ENCODE peak calls at places on chromosomes 5 and 9, in seven cellular contexts. T is A673, M is lower leg skin, U is OCI-LY7, N is cardiac fibroblast, O is GM23338, V is adipocyte. Z is an unnamed sample.

GRCh38 chr5:15234911-15235310 is 265.1 kb upstream of the FBXL7 start:
- DNase-seq in T (no peak), M (no peak), U (no peak), N (no peak), O (no peak), V (no peak), Z (no peak)

GRCh38 chr9:18849186-18849724 is 183.8 kb downstream of the SAXO1 start:
- DNase-seq in T (no peak), M (no peak), U (no peak), N (no peak), O (no peak), V (no peak), Z (no peak)

GRCh38 chr9:124045076-124045829 is 33.7 kb downstream of the LHX2 start:
- DNase-seq in T (peak), M (peak), U (no peak), N (peak), O (peak), V (peak), Z (no peak)

GRCh38 chr9:126420643-126421564 is 94.3 kb downstream of the MVB12B start:
- DNase-seq in T (no peak), M (no peak), U (no peak), N (no peak), O (no peak), V (peak), Z (no peak)

GRCh38 chr9:136385015-136385414 is 11.5 kb upstream of the CARD9 start:
- DNase-seq in T (no peak), M (no peak), U (no peak), N (no peak), O (no peak), V (no peak), Z (no peak)

GRCh38 chr9:71858102-71858798 is 52.7 kb downstream of the ABHD17B start:
- DNase-seq in T (no peak), M (no peak), U (no peak), N (no peak), O (no peak), V (no peak), Z (no peak)

GRCh38 chr9:108568093-108568492 is 287.7 kb downstream of the ACTL7B start:
- DNase-seq in T (no peak), M (peak), U (no peak), N (no peak), O (no peak), V (no peak), Z (no peak)

GRCh38 chr5:58457040-58457439 is 2.8 kb downstream of the PLK2 start:
- DNase-seq in T (no peak), M (no peak), U (no peak), N (peak), O (no peak), V (no peak), Z (no peak)

GRCh38 chr5:132687995-132688394 is 14.2 kb downstream of the IL4 start:
- DNase-seq in T (no peak), M (no peak), U (peak), N (no peak), O (no peak), V (no peak), Z (no peak)

GRCh38 chr9:114580609-114581193 is 6.9 kb upstream of the ATP6V1G1 start:
- DNase-seq in T (no peak), M (no peak), U (no peak), N (no peak), O (peak), V (no peak), Z (no peak)

GRCh38 chr5:128015978-128016377 is 67.6 kb upstream of the SLC12A2 start:
- DNase-seq in T (no peak), M (no peak), U (no peak), N (no peak), O (no peak), V (no peak), Z (no peak)

GRCh38 chr5:73233461-73234151 is 60.6 kb downstream of the TMEM174 start:
- DNase-seq in T (no peak), M (no peak), U (no peak), N (no peak), O (peak), V (peak), Z (no peak)

GRCh38 chr5:43555895-43556606 is 826 bp downstream of the PAIP1 start:
- DNase-seq in T (peak), M (peak), U (peak), N (peak), O (peak), V (peak), Z (no peak)

GRCh38 chr9:3880851-3881250 is 355.1 kb upstream of the RFX3 start:
- DNase-seq in T (no peak), M (no peak), U (no peak), N (peak), O (no peak), V (peak), Z (peak)

GRCh38 chr9:124483481-124483880 is 23.7 kb downstream of the NR5A1 start:
- DNase-seq in T (no peak), M (no peak), U (no peak), N (no peak), O (no peak), V (no peak), Z (no peak)

GRCh38 chr5:15286659-15287058 is 213.3 kb upstream of the FBXL7 start:
- DNase-seq in T (no peak), M (no peak), U (no peak), N (no peak), O (peak), V (peak), Z (no peak)

GRCh38 chr5:179610903-179611265 is 12.6 kb downstream of the HNRNPH1 start:
- DNase-seq in T (no peak), M (no peak), U (no peak), N (no peak), O (no peak), V (no peak), Z (no peak)

GRCh38 chr9:92506184-92506857 is 24.0 kb upstream of the ASPN start:
- DNase-seq in T (peak), M (peak), U (no peak), N (peak), O (no peak), V (peak), Z (peak)

GRCh38 chr5:94941113-94941765 is 322.8 kb downstream of the SLF1 start:
- DNase-seq in T (no peak), M (no peak), U (no peak), N (no peak), O (peak), V (no peak), Z (no peak)

GRCh38 chr5:132226516-132227234 is 978 bp downstream of the P4HA2 start:
- DNase-seq in T (no peak), M (no peak), U (no peak), N (peak), O (peak), V (peak), Z (no peak)

GRCh38 chr9:468766-469496 is 254.3 kb downstream of the DOCK8 start:
- DNase-seq in T (no peak), M (no peak), U (peak), N (peak), O (no peak), V (no peak), Z (no peak)

GRCh38 chr9:21872696-21873095 is 70.3 kb downstream of the MTAP start:
- DNase-seq in T (peak), M (no peak), U (no peak), N (no peak), O (no peak), V (no peak), Z (no peak)
- H3K4me3 ChIP-seq in T (no peak), M (no peak), U (no peak), N (no peak), O (no peak), V (no peak), Z (no peak)

GRCh38 chr9:133384736-133385321 is 8.7 kb downstream of the STKLD1 start:
- DNase-seq in T (no peak), M (no peak), U (no peak), N (no peak), O (no peak), V (no peak), Z (no peak)
- H3K4me3 ChIP-seq in T (no peak), M (no peak), U (no peak), N (no peak), O (no peak), V (no peak), Z (no peak)

GRCh38 chr5:141486091-141486490 is 1.3 kb downstream of the PCDHGC4 start:
- DNase-seq in T (no peak), M (no peak), U (no peak), N (no peak), O (no peak), V (no peak), Z (no peak)

GRCh38 chr5:141484499-141485304 is at the start of gene PCDHGC4:
- DNase-seq in T (no peak), M (no peak), U (peak), N (no peak), O (peak), V (no peak), Z (no peak)

GRCh38 chr5:141485305-141486055 is 650 bp downstream of the PCDHGC4 start:
- DNase-seq in T (no peak), M (no peak), U (no peak), N (no peak), O (no peak), V (no peak), Z (no peak)

GRCh38 chr5:141487131-141487530 is 1.8 kb upstream of the PCDHGC5 start:
- DNase-seq in T (no peak), M (no peak), U (no peak), N (no peak), O (no peak), V (no peak), Z (no peak)

DNA sequence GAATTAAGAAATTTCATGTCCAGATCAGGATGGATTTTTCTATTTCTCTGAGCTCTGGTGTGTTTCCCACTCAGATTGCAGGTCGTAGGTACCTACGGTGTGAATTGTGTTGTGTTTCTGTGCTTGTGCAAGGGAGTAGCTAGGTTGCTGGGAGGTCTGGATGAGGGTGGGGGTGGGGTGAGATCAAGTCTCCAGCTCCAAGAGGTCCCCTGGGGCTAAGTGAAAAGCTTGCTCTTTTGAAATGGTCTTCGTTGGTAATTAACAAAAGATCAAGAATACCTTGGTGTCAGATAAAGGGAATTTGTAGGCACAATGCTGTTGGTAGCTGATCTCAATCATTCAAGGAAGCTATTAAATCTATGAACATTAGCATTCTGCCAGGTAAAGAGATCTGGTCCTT is 988 bp upstream of the PCDHGC4 start:
- DNase-seq in T (no peak), M (no peak), U (no peak), N (no peak), O (peak), V (no peak), Z (no peak)
- H3K4me3 ChIP-seq in T (no peak), M (no peak), U (peak), N (no peak), O (peak), V (no peak), Z (no peak)

GRCh38 chr9:133702798-133703570 is 35.2 kb downstream of the SARDH start:
- DNase-seq in T (no peak), M (no peak), U (peak), N (no peak), O (peak), V (no peak), Z (no peak)
- H3K4me3 ChIP-seq in T (no peak), M (no peak), U (peak), N (no peak), O (no peak), V (peak), Z (no peak)

GRCh38 chr5:140356878-140357730 is 2.9 kb upstream of the SLC4A9 start:
- DNase-seq in T (no peak), M (no peak), U (no peak), N (no peak), O (no peak), V (no peak), Z (no peak)
- H3K4me3 ChIP-seq in T (no peak), M (no peak), U (no peak), N (no peak), O (no peak), V (no peak), Z (no peak)

GRCh38 chr5:35242695-35243258 is 12.5 kb upstream of the PRLR start:
- DNase-seq in T (no peak), M (no peak), U (no peak), N (no peak), O (no peak), V (no peak), Z (no peak)
- H3K4me3 ChIP-seq in T (no peak), M (no peak), U (no peak), N (no peak), O (no peak), V (no peak), Z (no peak)

DNA sequence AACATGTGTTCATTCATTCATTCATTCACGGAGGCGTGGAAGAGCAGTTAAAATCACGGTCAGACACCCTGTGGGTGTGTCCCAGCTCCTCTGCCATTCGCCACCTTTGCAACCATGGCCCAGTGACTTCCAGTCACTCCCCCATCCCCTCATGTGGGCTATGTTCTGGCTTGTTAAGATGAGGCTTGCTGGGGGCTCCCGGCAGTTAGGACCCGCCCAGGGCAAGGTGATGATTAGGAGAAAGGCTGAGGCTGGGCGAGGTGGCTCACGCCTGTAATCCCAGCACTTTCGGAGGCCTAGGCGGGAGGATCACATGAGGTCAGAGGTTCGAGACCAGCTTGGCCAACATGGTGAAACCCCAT is 24.9 kb upstream of the PTGES start:
- DNase-seq in T (no peak), M (no peak), U (no peak), N (no peak), O (no peak), V (no peak), Z (no peak)
- H3K4me3 ChIP-seq in T (no peak), M (no peak), U (no peak), N (no peak), O (no peak), V (peak), Z (no peak)

GRCh38 chr5:113614191-113614590 is 100.7 kb downstream of the YTHDC2 start:
- DNase-seq in T (no peak), M (no peak), U (no peak), N (no peak), O (no peak), V (no peak), Z (no peak)

GRCh38 chr5:113615708-113616107 is 102.2 kb downstream of the YTHDC2 start:
- DNase-seq in T (no peak), M (no peak), U (no peak), N (peak), O (no peak), V (no peak), Z (no peak)

GRCh38 chr5:113608113-113608551 is 94.6 kb downstream of the YTHDC2 start:
- DNase-seq in T (peak), M (no peak), U (no peak), N (peak), O (no peak), V (no peak), Z (no peak)

GRCh38 chr5:113607361-113607760 is 93.9 kb downstream of the YTHDC2 start:
- DNase-seq in T (no peak), M (no peak), U (no peak), N (no peak), O (no peak), V (no peak), Z (no peak)

DNA sequence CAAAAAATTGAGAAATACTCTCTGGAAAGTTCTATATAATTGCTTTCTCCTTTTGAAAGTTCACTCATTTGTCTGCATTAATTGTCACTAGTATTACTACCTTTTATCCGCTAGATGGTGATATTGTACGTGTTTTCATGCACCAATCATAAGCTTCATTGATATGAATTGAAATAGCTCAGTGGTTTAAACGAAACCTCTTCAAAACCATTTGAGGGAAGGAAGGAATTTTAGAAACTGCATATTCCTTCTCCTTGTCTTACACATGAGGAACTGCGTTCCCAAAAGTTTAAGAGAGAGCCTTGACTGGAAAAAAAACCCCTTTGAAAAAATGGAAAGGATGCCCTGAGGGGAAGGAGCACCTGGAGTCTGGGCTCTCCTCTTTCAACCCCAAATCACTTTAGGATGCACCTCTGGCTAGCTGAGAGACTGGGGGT is 98.6 kb downstream of the YTHDC2 start:
- DNase-seq in T (peak), M (no peak), U (peak), N (peak), O (peak), V (peak), Z (no peak)
- H3K4me3 ChIP-seq in T (no peak), M (no peak), U (no peak), N (no peak), O (no peak), V (no peak), Z (no peak)

GRCh38 chr5:149782900-149783586 is 52.9 kb downstream of the PPARGC1B start:
- DNase-seq in T (no peak), M (no peak), U (no peak), N (no peak), O (no peak), V (no peak), Z (no peak)
- H3K4me3 ChIP-seq in T (no peak), M (no peak), U (no peak), N (no peak), O (no peak), V (no peak), Z (no peak)